ENCODE peak calls at places on chromosomes 7 and 10, in nine cellular contexts. T, V, L, G, H, B, A, O and W are unnamed samples.

GRCh38 chr7:85890244-85890811 is 703.5 kb upstream of the SEMA3D start:
- DNase-seq in V (no peak), A (peak), O (peak), H (peak), L (no peak), T (peak), G (peak), B (no peak), W (peak)

GRCh38 chr7:54788664-54789063 is 29.7 kb upstream of the SEC61G start:
- DNase-seq in V (no peak), A (peak), B (peak), H (peak), G (peak), T (peak), O (peak), L (peak), W (peak)

GRCh38 chr7:18927134-18927533 is 190.3 kb downstream of the TWIST1 start:
- DNase-seq in B (no peak), T (peak), G (no peak), V (no peak), L (no peak), H (no peak), A (peak), O (no peak), W (no peak)

GRCh38 chr7:25272265-25272664 is 44.0 kb upstream of the NPVF start:
- DNase-seq in T (peak), O (no peak), V (no peak), H (no peak), B (no peak), A (no peak), G (no peak), L (no peak), W (no peak)

GRCh38 chr10:89705466-89705865 is 4.1 kb downstream of the KIF20B start:
- DNase-seq in H (no peak), V (no peak), T (no peak), O (no peak), L (no peak), A (no peak), B (no peak), G (no peak), W (no peak)

GRCh38 chr7:151232272-151233110 is at the start of gene CHPF2:
- DNase-seq in T (peak), O (peak), A (peak), H (peak), V (peak), B (peak), G (peak), L (peak), W (peak)

GRCh38 chr7:148442933-148443332 is 147.6 kb upstream of the C7orf33 start:
- DNase-seq in G (no peak), H (no peak), B (no peak), L (no peak), T (no peak), O (no peak), A (no peak), V (no peak), W (no peak)

GRCh38 chr7:132063800-132064199 is 507.4 kb upstream of the PODXL start:
- DNase-seq in B (no peak), T (no peak), O (no peak), V (no peak), L (no peak), G (no peak), H (no peak), A (no peak), W (no peak)

GRCh38 chr10:15399060-15399661 is 28.1 kb upstream of the FAM171A1 start:
- DNase-seq in O (no peak), L (no peak), B (no peak), A (no peak), H (no peak), T (no peak), V (no peak), G (no peak), W (no peak)

GRCh38 chr7:132580717-132581285 is 4.5 kb upstream of the PLXNA4 start:
- DNase-seq in L (peak), B (peak), V (peak), O (peak), A (peak), T (peak), H (peak), G (peak), W (peak)

GRCh38 chr10:113381906-113382562 is 170.8 kb upstream of the HABP2 start:
- DNase-seq in A (peak), B (no peak), T (no peak), L (no peak), G (no peak), H (no peak), V (no peak), O (peak), W (no peak)

GRCh38 chr10:49650724-49651034 is 28.8 kb upstream of the C10orf53 start:
- DNase-seq in O (no peak), H (no peak), B (no peak), A (no peak), G (no peak), L (no peak), V (no peak), T (no peak), W (no peak)

GRCh38 chr7:31782411-31782991 is 95.5 kb downstream of the PPP1R17 start:
- DNase-seq in B (no peak), H (peak), O (peak), A (peak), L (peak), G (peak), V (peak), T (peak), W (peak)

GRCh38 chr10:82981137-82981723 is 1106.2 kb downstream of the NRG3 start:
- DNase-seq in T (peak), L (no peak), O (peak), H (no peak), V (no peak), B (no peak), A (peak), G (peak), W (peak)

GRCh38 chr7:128899392-128899791 is 11.1 kb downstream of the KCP start:
- DNase-seq in H (no peak), L (no peak), T (no peak), B (no peak), O (no peak), V (no peak), A (no peak), G (no peak), W (no peak)

GRCh38 chr10:112295853-112296830 is 12.9 kb downstream of the TECTB start:
- DNase-seq in O (no peak), G (peak), B (peak), H (no peak), T (no peak), A (peak), L (no peak), V (no peak), W (no peak)

GRCh38 chr7:91193141-91193540 is 71.1 kb upstream of the FZD1 start:
- DNase-seq in A (peak), H (no peak), V (no peak), B (no peak), G (no peak), L (no peak), O (no peak), T (no peak), W (no peak)

GRCh38 chr7:116576350-116577319 is 51.8 kb downstream of the CAV1 start:
- DNase-seq in L (no peak), V (no peak), T (peak), B (peak), A (peak), G (peak), H (no peak), O (peak), W (peak)

GRCh38 chr10:95201736-95202135 is 7.7 kb downstream of the ACSM6 start:
- DNase-seq in L (no peak), V (no peak), O (no peak), A (peak), B (no peak), G (no peak), T (peak), H (no peak), W (no peak)

GRCh38 chr7:55534262-55534915 is 37.9 kb downstream of the VOPP1 start:
- DNase-seq in A (peak), B (no peak), G (no peak), V (no peak), H (peak), T (peak), O (no peak), L (no peak), W (no peak)

GRCh38 chr7:31106303-31107105 is 54.4 kb downstream of the ADCYAP1R1 start:
- DNase-seq in T (no peak), V (no peak), O (no peak), G (no peak), A (no peak), H (no peak), B (no peak), L (no peak), W (no peak)

GRCh38 chr7:20713792-20714191 is 72.9 kb downstream of the SP8 start:
- DNase-seq in T (no peak), B (no peak), A (no peak), V (no peak), L (no peak), O (no peak), G (no peak), H (no peak), W (no peak)